ENCODE peak calls at places on chromosomes 5 and 9, in five cellular contexts. Y is SK-N-SH, N is hepatocyte, G is keratinocyte, J is PC-3. O is an unnamed sample. For H4K20me1, the result is how much of the 10 kb centered on the place peaks cover.

GRCh38 chr9:82553654-82554366 is 509.1 kb downstream of the RASEF start:
- DNase-seq in Y (no peak), N (no peak), G (peak), J (peak), O (no peak)

GRCh38 chr5:154092356-154092755 is 53.6 kb downstream of the MFAP3 start:
- DNase-seq in Y (no peak), N (peak), G (no peak), J (no peak), O (no peak)

GRCh38 chr5:172459396-172460165 is 5.3 kb upstream of the SH3PXD2B start:
- DNase-seq in Y (no peak), N (no peak), G (no peak), J (no peak), O (no peak)

GRCh38 chr9:133309608-133310007 is 26.4 kb downstream of the SURF6 start:
- DNase-seq in Y (no peak), N (no peak), G (no peak), J (no peak), O (no peak)

GRCh38 chr9:138008081-138008841 is 130.7 kb downstream of the CACNA1B start:
- DNase-seq in Y (no peak), N (peak), G (no peak), J (no peak), O (no peak)

GRCh38 chr5:38151878-38152277 is 106.5 kb upstream of the EGFLAM start:
- DNase-seq in Y (no peak), N (no peak), G (no peak), J (peak), O (no peak)

GRCh38 chr9:128702445-128702948 is at the start of gene PKN3:
- DNase-seq in Y (peak), N (peak), G (no peak), J (peak), O (peak)

GRCh38 chr9:77640741-77641580 is 7.2 kb downstream of the GNA14 start:
- DNase-seq in Y (no peak), N (no peak), G (no peak), J (no peak), O (no peak)

GRCh38 chr5:110159202-110159601 is 469.5 kb downstream of the MAN2A1 start:
- DNase-seq in Y (no peak), N (no peak), G (peak), J (peak), O (no peak)

GRCh38 chr9:37382161-37382981 is 40.1 kb upstream of the GRHPR start:
- DNase-seq in Y (no peak), N (no peak), G (no peak), J (no peak), O (peak)

GRCh38 chr9:99011161-99011709 is 67.5 kb downstream of the COL15A1 start:
- DNase-seq in Y (no peak), N (no peak), G (no peak), J (peak), O (no peak)

GRCh38 chr5:148615644-148616283 is 38.6 kb downstream of the HTR4 start:
- DNase-seq in Y (no peak), N (no peak), G (no peak), J (peak), O (no peak)

GRCh38 chr5:171496431-171496830 is 77.0 kb downstream of the FGF18 start:
- DNase-seq in Y (no peak), N (no peak), G (no peak), J (no peak), O (no peak)

GRCh38 chr9:100813871-100814270 is 214.7 kb upstream of the PLPPR1 start:
- DNase-seq in Y (no peak), N (no peak), G (no peak), J (no peak), O (no peak)

DNA sequence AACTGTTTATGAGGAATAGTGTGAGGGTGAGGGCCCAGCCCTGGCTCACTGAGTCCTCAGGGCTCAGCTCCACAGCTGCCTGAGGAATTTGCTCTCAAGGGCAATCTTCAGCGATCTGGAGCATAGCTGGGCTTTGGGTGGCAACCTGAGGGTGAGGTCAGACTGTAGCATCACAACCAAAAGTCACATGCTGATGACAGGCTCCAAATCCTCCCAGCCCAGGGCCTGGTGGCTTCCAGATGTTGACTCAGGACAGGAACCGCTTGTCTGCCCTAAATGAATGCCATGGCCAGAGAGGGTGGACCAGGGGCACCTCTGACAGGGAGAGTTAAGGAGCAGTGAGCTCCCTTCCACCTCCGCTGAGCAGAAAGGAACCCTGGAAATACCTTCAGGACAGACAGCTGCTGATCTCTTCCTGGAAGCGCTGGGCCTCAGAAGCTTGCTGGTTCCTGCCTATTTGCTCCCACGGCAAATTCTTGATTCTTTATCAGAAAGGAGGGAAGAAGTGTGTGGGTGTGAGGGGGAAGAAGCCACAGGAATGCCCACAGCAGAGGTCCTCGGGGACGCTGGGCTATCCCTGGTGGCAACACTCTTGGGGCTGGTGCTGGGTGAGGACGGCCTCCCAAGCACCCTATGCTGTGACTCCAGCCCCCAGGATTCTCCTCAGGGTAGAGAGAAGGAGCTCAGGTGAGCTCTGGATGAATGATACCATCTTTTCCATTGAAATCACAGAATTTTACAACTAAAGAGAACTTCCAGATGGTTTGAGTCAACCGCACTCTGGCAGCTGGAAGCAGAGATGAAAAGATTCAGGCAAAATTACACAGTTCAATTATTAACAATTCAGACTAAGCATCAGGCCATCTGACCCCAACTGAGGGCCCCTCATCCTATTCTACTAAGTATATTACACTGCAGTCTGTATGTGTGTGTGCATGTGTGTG is 13.8 kb upstream of the CTSL start:
- DNase-seq in Y (peak), N (peak), G (no peak), J (no peak), O (no peak)
- H4K20me1 ChIP-seq in Y (under half), N (under half), G (under half), J (under half), O (under half)

GRCh38 chr5:136149891-136150290 is 17.2 kb downstream of the SMAD5 start:
- DNase-seq in Y (no peak), N (no peak), G (no peak), J (peak), O (no peak)
- H4K20me1 ChIP-seq in Y (half or more), N (half or more), G (under half), J (under half), O (under half)

DNA sequence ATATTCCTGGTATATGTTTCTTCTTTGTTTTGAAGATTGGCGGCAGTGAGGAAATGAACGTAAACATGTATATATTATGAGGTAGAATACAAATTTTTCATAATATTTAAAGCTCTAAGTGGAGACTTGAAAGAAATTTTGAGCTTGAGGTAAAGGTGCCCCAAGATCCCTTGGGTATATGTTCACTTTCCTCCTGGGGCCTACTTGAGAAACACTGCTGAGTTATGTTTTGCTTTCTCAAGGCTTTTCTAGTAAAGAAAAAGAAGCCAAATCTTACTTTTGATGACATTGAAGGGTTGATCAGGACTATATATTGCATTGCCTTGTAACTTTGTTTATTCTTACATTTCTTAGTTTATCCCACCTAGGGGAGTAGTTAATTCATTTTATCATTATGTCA is 30.7 kb downstream of the AP3S1 start:
- DNase-seq in Y (no peak), N (no peak), G (no peak), J (no peak), O (no peak)
- H4K20me1 ChIP-seq in Y (under half), N (under half), G (under half), J (under half), O (under half)

GRCh38 chr9:136008693-136008997 is 47.5 kb upstream of the UBAC1 start:
- DNase-seq in Y (no peak), N (no peak), G (no peak), J (no peak), O (no peak)
- H4K20me1 ChIP-seq in Y (under half), N (under half), G (under half), J (under half), O (under half)

GRCh38 chr5:159195775-159196174 is 13.6 kb downstream of the RNF145 start:
- DNase-seq in Y (no peak), N (no peak), G (no peak), J (no peak), O (no peak)
- H4K20me1 ChIP-seq in Y (under half), N (under half), G (under half), J (under half), O (under half)

DNA sequence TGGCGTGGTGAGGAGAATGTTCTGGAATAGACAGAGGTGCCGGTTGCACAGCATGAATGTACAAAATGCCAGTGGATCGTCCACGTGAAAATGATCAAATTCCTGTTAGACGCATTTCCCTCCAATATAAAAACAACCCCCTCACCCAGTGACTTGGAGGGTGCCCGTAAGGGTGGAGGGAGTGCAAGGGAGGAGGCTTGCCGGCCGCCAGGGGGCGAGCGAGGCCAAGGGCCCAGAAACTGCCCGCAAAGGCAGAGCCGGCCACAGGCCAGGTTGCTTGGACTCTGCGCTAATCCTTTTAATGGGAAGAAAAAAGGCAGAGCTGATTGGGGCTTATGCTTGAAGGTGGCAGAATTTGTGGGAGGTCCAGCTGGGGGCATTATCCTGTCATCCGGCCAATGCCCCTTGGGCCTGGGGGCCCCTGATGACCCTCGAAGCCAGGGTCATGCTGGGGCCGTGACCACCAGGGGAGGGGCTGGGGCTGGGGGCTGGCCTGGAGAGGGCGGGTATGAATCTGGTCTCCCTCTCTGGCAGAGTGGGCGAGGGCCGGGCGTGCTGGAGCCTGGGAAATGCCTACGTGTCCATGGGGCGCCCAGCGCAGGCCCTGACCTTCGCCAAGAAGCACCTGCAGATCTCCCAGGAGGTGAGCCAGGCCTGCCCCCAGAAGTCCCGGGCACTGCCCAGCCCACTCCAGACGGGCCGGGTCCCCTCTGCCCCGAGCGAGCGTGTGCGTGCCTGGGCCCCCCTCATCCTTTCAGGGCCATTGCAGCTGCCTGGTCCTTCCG is 12.0 kb downstream of the GPSM1 start:
- DNase-seq in Y (peak), N (peak), G (no peak), J (peak), O (peak)
- H4K20me1 ChIP-seq in Y (under half), N (under half), G (under half), J (under half), O (under half)

GRCh38 chr5:80008945-80009344 is 17.9 kb upstream of the MTX3 start:
- DNase-seq in Y (no peak), N (no peak), G (no peak), J (no peak), O (no peak)
- H4K20me1 ChIP-seq in Y (under half), N (under half), G (under half), J (under half), O (under half)

GRCh38 chr5:62306494-62307363 is 723 bp downstream of the KIF2A start:
- DNase-seq in Y (peak), N (peak), G (no peak), J (no peak), O (peak)
- H4K20me1 ChIP-seq in Y (under half), N (under half), G (under half), J (under half), O (under half)

DNA sequence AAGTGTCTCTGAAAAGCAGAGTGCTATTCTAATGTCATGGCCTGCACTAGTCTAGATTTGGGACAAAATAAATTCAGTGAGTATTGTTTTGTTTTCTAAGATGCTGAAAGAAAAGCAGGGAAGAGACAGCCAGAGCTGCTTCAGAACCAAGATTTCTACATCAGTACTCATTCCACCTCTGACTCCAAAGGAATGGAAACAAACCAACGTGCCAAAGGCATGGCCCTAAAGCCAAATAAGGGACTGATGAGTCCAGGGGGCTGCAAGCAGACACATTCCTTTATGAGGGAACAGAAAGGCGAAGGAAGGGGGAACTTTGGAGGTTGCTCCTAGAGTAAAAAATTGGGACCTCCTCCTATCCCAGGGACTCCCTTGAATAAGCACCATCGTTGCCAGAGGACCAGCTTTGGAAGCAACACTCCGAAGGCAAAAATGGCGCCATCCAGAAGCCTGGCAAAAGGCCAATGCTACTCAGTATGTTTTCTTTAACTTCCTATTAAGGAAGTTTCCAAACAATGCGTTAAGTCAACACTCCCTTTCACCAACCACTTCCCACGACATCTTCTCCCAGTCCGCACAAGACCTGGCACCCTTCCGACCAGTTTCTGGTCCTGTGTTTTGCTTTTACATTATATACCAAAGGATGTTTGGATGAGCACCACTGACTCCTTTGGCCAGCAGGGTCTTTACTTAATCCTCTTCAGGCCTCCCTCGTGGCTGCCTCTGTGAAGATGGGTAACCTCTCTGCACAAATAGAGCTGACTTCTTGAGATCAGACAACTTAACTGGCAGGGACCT is 31.6 kb downstream of the ADAM19 start:
- DNase-seq in Y (no peak), N (no peak), G (no peak), J (no peak), O (no peak)
- H4K20me1 ChIP-seq in Y (half or more), N (under half), G (under half), J (under half), O (under half)

GRCh38 chr9:33157960-33158359 is 9.2 kb downstream of the B4GALT1 start:
- DNase-seq in Y (no peak), N (no peak), G (no peak), J (no peak), O (no peak)

GRCh38 chr9:33153666-33154065 is 13.5 kb downstream of the B4GALT1 start:
- DNase-seq in Y (no peak), N (no peak), G (no peak), J (no peak), O (no peak)

GRCh38 chr9:33153001-33153400 is 14.1 kb downstream of the B4GALT1 start:
- DNase-seq in Y (no peak), N (no peak), G (no peak), J (no peak), O (no peak)

GRCh38 chr9:33154368-33154767 is 12.8 kb downstream of the B4GALT1 start:
- DNase-seq in Y (no peak), N (no peak), G (no peak), J (no peak), O (no peak)

GRCh38 chr9:33155393-33155792 is 11.7 kb downstream of the B4GALT1 start:
- DNase-seq in Y (no peak), N (no peak), G (no peak), J (peak), O (no peak)
- H4K20me1 ChIP-seq in Y (under half), N (under half), G (under half), J (under half), O (under half)

O was measured in Karpas-422.